ENCODE peak calls at places on chromosome 5, in eight cellular contexts. S is effector memory CD8-positive, alpha-beta T cell; A is SW 1271; V is coronary artery; K is stimulated activated CD8-positive, alpha-beta memory T cell treated with anti-CD3 and anti-CD28 coated beads, Interleukin-4, amount 100 ng/mL, for 4 hours; M is CD4-positive, CD25-positive, alpha-beta regulatory T cell; T is NCI-H2107; W is SHP77. F is an unnamed sample.

GRCh38 chr5:122063836-122064235 is 14.2 kb downstream of the LOX start:
- DNase-seq in S (no peak), A (no peak), V (no peak), K (no peak), M (no peak), T (no peak), W (no peak), F (no peak)

GRCh38 chr5:126104341-126104740 is 318.9 kb upstream of the GRAMD2B start:
- DNase-seq in S (no peak), A (no peak), V (no peak), K (no peak), M (no peak), T (no peak), W (no peak), F (no peak)

GRCh38 chr5:60541980-60542379 is 158.0 kb downstream of the DEPDC1B start:
- DNase-seq in S (no peak), A (no peak), V (no peak), K (no peak), M (no peak), T (no peak), W (no peak), F (no peak)

GRCh38 chr5:81986126-81986525 is 14.3 kb downstream of the ATG10 start:
- DNase-seq in S (no peak), A (no peak), V (no peak), K (no peak), M (no peak), T (no peak), W (no peak), F (no peak)

GRCh38 chr5:107930891-107931290 is 260.2 kb upstream of the EFNA5 start:
- DNase-seq in S (no peak), A (no peak), V (no peak), K (no peak), M (no peak), T (no peak), W (no peak), F (no peak)

GRCh38 chr5:157252741-157253465 is 13.0 kb upstream of the CYFIP2 start:
- DNase-seq in S (peak; percentile 64), A (no peak), V (no peak), K (no peak), M (peak; percentile 96), T (no peak), W (no peak), F (peak; percentile 80)

GRCh38 chr5:156815988-156816599 is 34.0 kb upstream of the PPP1R2B start:
- DNase-seq in S (no peak), A (no peak), V (no peak), K (no peak), M (peak; percentile 77), T (no peak), W (peak; percentile 8), F (no peak)

GRCh38 chr5:178237431-178238312 is 5.1 kb upstream of the PHYKPL start:
- DNase-seq in S (no peak), A (no peak), V (no peak), K (no peak), M (no peak), T (no peak), W (no peak), F (no peak)